ENCODE peak calls at places on chromosomes 4 and X, in ten cellular contexts. Z is SK-N-SH, J is IMR-90, U is H9, F is PC-3, K is PC-9, W is GM23248, T is MM.1S, H is fibroblast of lung, N is HCT116. D is an unnamed sample.

GRCh38 chr4:139525414-139525813 is 30.6 kb downstream of the SETD7 start:
- DNase-seq in Z (no peak), J (no peak), U (no peak), F (no peak), K (no peak), W (no peak), T (peak; percentile 34), H (no peak), N (no peak), D (no peak)

GRCh38 chr4:15920723-15921591 is 17.6 kb downstream of the FGFBP1 start:
- DNase-seq in Z (no peak), J (peak; percentile 99), U (no peak), F (peak; percentile 93), K (peak; percentile 92), W (peak; percentile 94), T (no peak), H (peak; percentile 96), N (peak; percentile 89), D (no peak)

GRCh38 chrX:120692319-120692718 is 62.5 kb upstream of the C1GALT1C1 start:
- DNase-seq in Z (no peak), J (no peak), U (no peak), F (no peak), K (no peak), W (no peak), T (no peak), H (no peak), N (no peak), D (no peak)

GRCh38 chr4:72529144-72529822 is 39.7 kb downstream of the ADAMTS3 start:
- DNase-seq in Z (no peak), J (no peak), U (no peak), F (no peak), K (no peak), W (no peak), T (no peak), H (no peak), N (no peak), D (no peak)

GRCh38 chr4:123884922-123885321 is 488.3 kb downstream of the SPRY1 start:
- DNase-seq in Z (no peak), J (no peak), U (no peak), F (no peak), K (no peak), W (no peak), T (no peak), H (no peak), N (no peak), D (no peak)

GRCh38 chrX:23790147-23790497 is 7.1 kb downstream of the SAT1 start:
- DNase-seq in Z (no peak), J (no peak), U (no peak), F (no peak), K (no peak), W (no peak), T (no peak), H (no peak), N (no peak), D (no peak)

GRCh38 chrX:151762802-151763201 is 28.3 kb downstream of the CNGA2 start:
- DNase-seq in Z (no peak), J (no peak), U (no peak), F (no peak), K (no peak), W (no peak), T (no peak), H (no peak), N (no peak), D (no peak)

GRCh38 chrX:146259207-146259606 is 441.6 kb downstream of the SLITRK2 start:
- DNase-seq in Z (no peak), J (no peak), U (no peak), F (no peak), K (no peak), W (no peak), T (no peak), H (no peak), N (no peak), D (no peak)

GRCh38 chr4:85393201-85393600 is 81.7 kb upstream of the ARHGAP24 start:
- DNase-seq in Z (no peak), J (no peak), U (no peak), F (no peak), K (no peak), W (no peak), T (no peak), H (no peak), N (no peak), D (no peak)

GRCh38 chr4:94934864-94935263 is 177.1 kb downstream of the BMPR1B start:
- DNase-seq in Z (no peak), J (peak; percentile 50), U (no peak), F (peak; percentile 62), K (peak; percentile 57), W (no peak), T (no peak), H (peak; percentile 64), N (no peak), D (no peak)

GRCh38 chr4:62288803-62289541 is 1088.8 kb downstream of the ADGRL3 start:
- DNase-seq in Z (peak; percentile 63), J (no peak), U (no peak), F (peak; percentile 6), K (no peak), W (no peak), T (no peak), H (peak; percentile 15), N (no peak), D (no peak)

GRCh38 chr4:4613126-4613465 is 71.2 kb upstream of the STX18 start:
- DNase-seq in Z (no peak), J (no peak), U (no peak), F (no peak), K (no peak), W (no peak), T (no peak), H (peak; percentile 11), N (no peak), D (no peak)

GRCh38 chr4:180153587-180153986 is 2089.6 kb upstream of the TENM3 start:
- DNase-seq in Z (no peak), J (no peak), U (no peak), F (no peak), K (no peak), W (no peak), T (no peak), H (peak; percentile 46), N (no peak), D (no peak)

GRCh38 chr4:87232241-87232640 is 11.8 kb upstream of the KLHL8 start:
- DNase-seq in Z (no peak), J (no peak), U (no peak), F (no peak), K (no peak), W (peak; percentile 23), T (no peak), H (peak; percentile 26), N (no peak), D (no peak)

GRCh38 chr4:87236851-87237250 is 16.4 kb upstream of the KLHL8 start:
- DNase-seq in Z (no peak), J (no peak), U (no peak), F (no peak), K (no peak), W (peak; percentile 15), T (no peak), H (no peak), N (no peak), D (no peak)

GRCh38 chr4:87230806-87231205 is 10.4 kb upstream of the KLHL8 start:
- DNase-seq in Z (no peak), J (no peak), U (no peak), F (no peak), K (no peak), W (no peak), T (no peak), H (no peak), N (no peak), D (no peak)

GRCh38 chr4:87239821-87240220 is 19.4 kb upstream of the KLHL8 start:
- DNase-seq in Z (no peak), J (no peak), U (no peak), F (peak; percentile 51), K (peak; percentile 49), W (peak; percentile 16), T (no peak), H (no peak), N (no peak), D (no peak)

GRCh38 chr4:87235020-87235671 is 14.7 kb upstream of the KLHL8 start:
- DNase-seq in Z (no peak), J (peak; percentile 62), U (no peak), F (peak; percentile 41), K (no peak), W (peak; percentile 70), T (no peak), H (peak; percentile 18), N (no peak), D (no peak)
- H3K4me2 ChIP-seq in Z (peak overlapping the region; percentile 61), J (peak overlapping the region; percentile 39), U (peak overlapping the region; percentile 39), F (peak overlapping the region; percentile 91), K (peak overlapping the region; percentile 82), W (peak overlapping the region; percentile 93), T (peak overlapping the region; percentile 88), H (peak overlapping the region; percentile 91), N (peak overlapping the region; percentile 62), D (peak overlapping the region; percentile 75)

GRCh38 chr4:187084696-187085095 is 361.0 kb upstream of the FAT1 start:
- DNase-seq in Z (no peak), J (no peak), U (no peak), F (no peak), K (no peak), W (no peak), T (no peak), H (no peak), N (no peak), D (no peak)
- H2AFZ ChIP-seq in Z (no peak overlapping the region), J (no peak overlapping the region), U (no peak overlapping the region), F (no peak overlapping the region), K (no peak overlapping the region), W (no peak overlapping the region), T (no peak overlapping the region), H (no peak overlapping the region), N (no peak overlapping the region), D (no peak overlapping the region)

DNA sequence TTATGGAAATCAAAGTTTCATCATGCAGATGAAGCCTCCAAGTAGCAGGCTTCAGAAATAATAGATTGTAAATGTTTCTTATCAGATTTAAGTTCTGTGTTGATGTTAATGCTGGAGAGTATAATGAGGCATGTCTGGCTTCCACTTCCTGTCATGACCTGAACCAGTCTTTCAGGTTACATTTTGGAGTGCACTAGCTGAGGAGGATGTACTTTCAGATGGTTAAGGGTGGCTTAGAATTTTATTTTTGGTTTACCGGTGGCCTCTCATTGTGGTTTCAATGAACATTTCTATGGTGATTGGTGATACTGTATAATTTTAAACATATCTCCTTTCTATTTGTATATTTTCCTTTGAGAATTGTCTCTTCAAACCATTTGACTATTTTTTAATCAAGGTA is 890.4 kb downstream of the SH3BGRL start:
- DNase-seq in Z (no peak), J (no peak), U (no peak), F (no peak), K (no peak), W (no peak), T (peak; percentile 81), H (no peak), N (no peak), D (no peak)
- H3K4me2 ChIP-seq in Z (no peak overlapping the region), J (no peak overlapping the region), U (no peak overlapping the region), F (no peak overlapping the region), K (no peak overlapping the region), W (no peak overlapping the region), T (peak overlapping the region; percentile 19), H (no peak overlapping the region), N (no peak overlapping the region), D (no peak overlapping the region)

DNA sequence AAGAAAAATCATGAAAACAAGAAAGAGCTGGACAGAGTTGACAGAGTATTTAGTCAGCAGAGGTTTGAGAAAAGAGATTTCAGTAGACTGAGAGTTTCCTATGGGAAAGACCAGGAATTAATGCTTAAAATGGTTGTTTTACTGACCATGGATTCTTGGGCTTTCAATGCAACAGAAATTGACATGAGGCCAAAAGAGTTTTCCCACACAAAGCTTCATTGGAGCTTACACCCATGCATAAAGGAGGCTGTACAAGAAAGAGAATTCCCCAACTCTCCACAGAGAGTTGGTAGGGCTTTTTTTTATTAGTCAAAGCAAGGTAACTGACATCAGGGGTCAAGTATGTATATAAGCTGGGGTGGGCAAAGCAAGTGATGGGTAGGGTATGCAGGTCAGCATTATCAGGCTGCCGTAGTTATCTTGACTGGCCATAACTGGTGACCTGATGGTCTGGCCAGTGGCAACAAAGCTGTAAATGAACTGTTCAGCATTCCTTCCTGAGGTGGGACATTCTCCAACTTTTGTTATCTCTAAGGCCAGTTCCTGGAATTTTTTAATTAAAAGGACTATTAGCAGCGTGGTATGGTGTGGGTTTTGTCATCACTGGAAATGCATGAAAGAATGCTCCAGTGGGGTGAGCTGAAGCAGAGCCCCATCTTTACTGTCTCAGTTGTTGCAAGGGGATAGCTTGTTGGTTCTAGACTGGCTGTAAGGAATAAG is 117.0 kb downstream of the ADAM29 start:
- DNase-seq in Z (no peak), J (no peak), U (no peak), F (no peak), K (no peak), W (no peak), T (no peak), H (no peak), N (no peak), D (no peak)
- H2AFZ ChIP-seq in Z (no peak overlapping the region), J (no peak overlapping the region), U (no peak overlapping the region), F (no peak overlapping the region), K (no peak overlapping the region), W (no peak overlapping the region), T (no peak overlapping the region), H (no peak overlapping the region), N (no peak overlapping the region), D (no peak overlapping the region)

D was measured in OCI-LY7.